ENCODE peak calls at places on chromosomes 13 and 19, in six cellular contexts. J, X, E, C, V and F are unnamed samples.

GRCh38 chr13:49220035-49220855 is at the start of gene MLNR:
- DNase-seq in V (no peak), J (peak), E (peak), C (no peak), X (no peak), F (peak)

GRCh38 chr13:36673838-36674326 is at the start of gene SERTM1:
- DNase-seq in C (no peak), V (no peak), E (peak), X (no peak), J (peak), F (peak)

GRCh38 chr19:39032164-39032918 is at the start of gene FBXO27:
- DNase-seq in E (peak), V (peak), C (no peak), X (peak), J (peak), F (peak)

GRCh38 chr19:2561895-2562294 is 86.0 kb downstream of the GADD45B start:
- DNase-seq in E (no peak), J (no peak), V (no peak), C (peak), X (no peak), F (no peak)

GRCh38 chr19:14363203-14364097 is 17.8 kb upstream of the ADGRE5 start:
- DNase-seq in V (peak), X (peak), J (peak), E (peak), C (no peak), F (peak)

GRCh38 chr19:31266731-31267130 is 82.5 kb downstream of the TSHZ3 start:
- DNase-seq in V (no peak), C (no peak), J (no peak), E (no peak), X (no peak), F (no peak)

GRCh38 chr13:109910131-109910530 is 123.7 kb upstream of the IRS2 start:
- DNase-seq in J (no peak), V (no peak), E (no peak), X (no peak), C (no peak), F (no peak)

GRCh38 chr19:32397736-32398135 is 7.8 kb upstream of the DPY19L3 start:
- DNase-seq in V (peak), J (no peak), C (no peak), X (no peak), E (no peak), F (no peak)

GRCh38 chr19:32829345-32829896 is 40.1 kb downstream of the SLC7A9 start:
- DNase-seq in V (no peak), J (no peak), X (no peak), C (no peak), E (no peak), F (no peak)

GRCh38 chr13:111857336-111857735 is 209.6 kb upstream of the SOX1 start:
- DNase-seq in V (no peak), X (no peak), E (no peak), J (no peak), C (no peak), F (no peak)

GRCh38 chr19:42254083-42254849 is 662 bp downstream of the ERF start:
- DNase-seq in V (peak), E (peak), J (peak), C (peak), X (no peak), F (peak)

GRCh38 chr13:112134150-112135075 is 67.5 kb downstream of the SOX1 start:
- DNase-seq in J (no peak), C (no peak), V (no peak), E (no peak), X (no peak), F (no peak)

GRCh38 chr13:30766957-30767603 is 31.7 kb downstream of the ALOX5AP start:
- DNase-seq in J (no peak), C (peak), E (no peak), V (no peak), X (no peak), F (no peak)

GRCh38 chr13:113404723-113405471 is 41.0 kb upstream of the GRTP1 start:
- DNase-seq in X (no peak), C (no peak), J (no peak), V (no peak), E (no peak), F (no peak)

GRCh38 chr19:32702010-32702409 is 10.4 kb downstream of the NUDT19 start:
- DNase-seq in J (no peak), V (no peak), E (no peak), C (no peak), X (no peak), F (peak)

GRCh38 chr13:67343777-67344176 is 113.6 kb upstream of the PCDH9 start:
- DNase-seq in J (no peak), C (no peak), X (no peak), V (peak), E (no peak), F (peak)

GRCh38 chr19:10819124-10820060 is 16.6 kb downstream of the TMED1 start:
- DNase-seq in X (no peak), C (no peak), J (no peak), V (no peak), E (no peak), F (no peak)

GRCh38 chr19:6465663-6466062 is 1.6 kb downstream of the CRB3 start:
- DNase-seq in X (no peak), E (no peak), J (no peak), V (no peak), C (no peak), F (no peak)

GRCh38 chr13:30872685-30873443 is 33.2 kb upstream of the MEDAG start:
- DNase-seq in J (peak), E (peak), C (no peak), X (no peak), V (no peak), F (peak)

GRCh38 chr13:105426454-105426853 is 1109.0 kb downstream of the EFNB2 start:
- DNase-seq in J (no peak), E (no peak), V (no peak), X (no peak), C (no peak), F (no peak)

GRCh38 chr19:46471116-46471733 is at the start of gene PNMA8A:
- DNase-seq in E (peak), J (peak), X (no peak), C (no peak), V (no peak), F (peak)

GRCh38 chr19:1468274-1469199 is 10.5 kb downstream of the C19orf25 start:
- DNase-seq in J (peak), C (peak), V (peak), X (no peak), E (no peak), F (no peak)

GRCh38 chr19:6536138-6536671 is 5.4 kb downstream of the TNFSF9 start:
- DNase-seq in V (peak), J (peak), C (peak), E (peak), X (peak), F (peak)

GRCh38 chr13:25699600-25699999 is 327.8 kb downstream of the ATP8A2 start:
- DNase-seq in J (no peak), V (no peak), E (no peak), C (no peak), X (no peak), F (no peak)

GRCh38 chr19:11092181-11092538 is 2.9 kb downstream of the LDLR start:
- DNase-seq in X (peak), J (no peak), V (peak), C (no peak), E (no peak), F (no peak)

GRCh38 chr19:7590256-7590655 is 5.4 kb upstream of the CAMSAP3 start:
- DNase-seq in E (no peak), V (peak), X (no peak), C (no peak), J (no peak), F (no peak)

GRCh38 chr13:25678398-25678797 is 306.6 kb downstream of the ATP8A2 start:
- DNase-seq in E (no peak), V (no peak), X (no peak), C (no peak), J (no peak), F (no peak)

GRCh38 chr13:70391678-70392077 is 283.4 kb upstream of the KLHL1 start:
- DNase-seq in C (no peak), X (no peak), V (peak), J (no peak), E (no peak), F (peak)

GRCh38 chr19:10773969-10774368 is 56.1 kb downstream of the DNM2 start:
- DNase-seq in J (no peak), X (no peak), C (peak), V (peak), E (no peak), F (no peak)

GRCh38 chr13:23966221-23966690 is 69.0 kb upstream of the C1QTNF9B start:
- DNase-seq in C (no peak), E (no peak), J (no peak), V (no peak), X (no peak), F (no peak)

GRCh38 chr13:23963947-23964346 is 66.6 kb upstream of the C1QTNF9B start:
- DNase-seq in V (peak), C (no peak), X (no peak), J (no peak), E (no peak), F (no peak)

GRCh38 chr13:23965346-23965745 is 68.0 kb upstream of the C1QTNF9B start:
- DNase-seq in V (no peak), E (no peak), J (no peak), X (no peak), C (no peak), F (no peak)

GRCh38 chr13:23966691-23967615 is 69.7 kb upstream of the C1QTNF9B start:
- DNase-seq in X (no peak), E (no peak), C (no peak), V (peak), J (no peak), F (no peak)

DNA sequence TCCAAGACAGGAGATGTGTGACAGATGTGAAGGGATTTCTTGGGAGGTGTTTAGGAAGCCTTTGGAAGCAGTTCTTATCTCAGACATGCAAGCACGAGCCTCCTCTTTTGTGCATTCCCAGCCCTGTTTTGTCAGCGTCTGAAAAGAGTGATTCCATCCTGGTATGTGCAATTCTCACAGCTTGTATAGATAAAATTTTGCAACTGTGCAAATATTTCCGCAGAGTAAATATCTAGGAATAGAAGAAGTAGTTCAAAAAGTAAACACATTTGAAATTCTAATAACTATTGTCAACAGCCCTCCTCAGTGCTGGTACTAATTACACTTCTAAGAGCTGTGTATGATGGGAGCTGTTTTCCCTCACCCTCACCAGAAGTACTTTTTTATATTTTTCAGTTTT is 72.4 kb upstream of the C1QTNF9B start:
- DNase-seq in C (no peak), V (no peak), X (no peak), J (no peak), E (no peak), F (no peak)
- TF ChIP-seq EZH2phosphoT487 in C (no peak), V (no peak), X (no peak), J (no peak), E (no peak), F (no peak)

DNA sequence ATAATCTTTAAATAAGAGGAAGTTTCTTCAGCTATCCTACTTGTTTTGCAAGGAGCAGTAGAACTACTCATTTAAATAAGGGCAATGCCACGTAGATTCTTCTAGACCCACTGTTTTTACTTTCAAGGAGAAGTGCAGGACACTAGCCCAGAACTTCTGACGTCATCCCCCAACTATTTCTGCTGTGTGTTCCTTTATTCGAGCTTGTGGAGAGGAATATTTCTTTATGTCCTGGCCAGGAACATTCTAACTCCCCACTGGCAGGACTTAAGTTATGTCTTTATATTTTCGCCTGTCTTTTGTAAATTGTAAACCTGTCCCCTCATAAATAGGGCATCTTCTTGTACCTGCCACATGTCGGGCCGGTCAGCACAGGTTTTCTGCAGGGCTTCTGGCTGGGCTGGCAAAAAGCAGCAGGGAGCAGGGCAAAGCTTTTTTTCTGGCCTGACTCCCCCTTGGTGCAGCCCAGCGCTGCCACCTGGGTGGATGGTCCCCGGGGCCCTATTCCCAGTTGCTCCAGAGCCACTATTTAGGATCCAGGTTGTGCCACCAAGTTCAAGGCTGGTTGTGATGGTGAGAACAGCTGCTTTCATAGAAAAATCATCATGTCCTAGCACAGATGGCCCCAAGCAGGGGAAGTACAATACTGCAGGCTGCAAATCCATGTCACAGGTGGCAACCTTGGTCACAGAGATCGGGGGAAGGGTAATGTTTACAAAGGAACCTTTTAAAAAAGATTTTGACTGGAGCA is 1.8 kb downstream of the MBNL2 start:
- DNase-seq in X (peak), V (peak), E (no peak), J (peak), C (peak), F (peak)
- TF ChIP-seq EZH2phosphoT487 in X (no peak), V (no peak), E (no peak), J (no peak), C (no peak), F (no peak)

DNA sequence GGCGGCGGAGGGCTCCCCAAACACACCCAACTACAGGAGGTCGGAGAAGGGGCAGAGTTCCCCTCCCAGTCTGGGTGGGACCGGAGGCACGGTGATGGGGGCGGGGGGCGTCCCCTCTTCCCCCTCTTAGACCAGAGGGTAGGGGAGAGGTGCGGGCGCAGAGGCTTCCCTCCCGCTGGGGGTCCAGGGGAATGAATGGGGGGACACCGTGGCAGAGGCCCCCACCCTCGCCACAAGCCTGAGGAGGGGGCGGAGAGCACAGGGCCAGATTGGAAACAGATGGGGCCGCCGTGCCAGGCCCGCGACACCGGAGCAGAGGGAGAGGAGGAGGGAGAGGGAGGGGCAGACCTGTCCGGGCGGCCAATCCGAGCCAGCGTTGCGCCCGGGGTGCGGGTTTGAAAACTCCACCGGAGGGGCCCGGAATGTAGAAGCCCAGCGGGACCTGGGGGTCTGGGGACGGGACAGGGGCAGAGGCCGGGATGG is 47.0 kb downstream of the PTPRS start:
- DNase-seq in C (no peak), J (peak), V (peak), X (no peak), E (peak), F (peak)
- TF ChIP-seq EZH2phosphoT487 in C (no peak), J (no peak), V (no peak), X (no peak), E (no peak), F (no peak)

GRCh38 chr19:40322951-40323615 is 25.1 kb downstream of the C19orf47 start:
- DNase-seq in V (no peak), E (no peak), C (no peak), J (no peak), X (no peak), F (no peak)
- TF ChIP-seq EZH2phosphoT487 in V (no peak), E (no peak), C (no peak), J (no peak), X (no peak), F (no peak)

GRCh38 chr19:28642787-28643186 is 570.2 kb downstream of the UQCRFS1 start:
- DNase-seq in X (no peak), V (no peak), C (no peak), J (no peak), E (no peak), F (no peak)

GRCh38 chr19:28643284-28643683 is 569.7 kb downstream of the UQCRFS1 start:
- DNase-seq in V (no peak), J (no peak), E (no peak), C (no peak), X (no peak), F (no peak)

GRCh38 chr19:28641395-28641794 is 571.6 kb downstream of the UQCRFS1 start:
- DNase-seq in E (no peak), X (no peak), C (no peak), V (no peak), J (no peak), F (peak)

GRCh38 chr19:28644261-28644660 is 568.7 kb downstream of the UQCRFS1 start:
- DNase-seq in E (no peak), X (no peak), J (no peak), C (no peak), V (no peak), F (no peak)

GRCh38 chr19:28646629-28647028 is 566.3 kb downstream of the UQCRFS1 start:
- DNase-seq in X (no peak), J (no peak), E (no peak), V (no peak), C (no peak), F (no peak)
- TF ChIP-seq EZH2phosphoT487 in X (no peak), J (no peak), E (no peak), V (no peak), C (no peak), F (no peak)

DNA sequence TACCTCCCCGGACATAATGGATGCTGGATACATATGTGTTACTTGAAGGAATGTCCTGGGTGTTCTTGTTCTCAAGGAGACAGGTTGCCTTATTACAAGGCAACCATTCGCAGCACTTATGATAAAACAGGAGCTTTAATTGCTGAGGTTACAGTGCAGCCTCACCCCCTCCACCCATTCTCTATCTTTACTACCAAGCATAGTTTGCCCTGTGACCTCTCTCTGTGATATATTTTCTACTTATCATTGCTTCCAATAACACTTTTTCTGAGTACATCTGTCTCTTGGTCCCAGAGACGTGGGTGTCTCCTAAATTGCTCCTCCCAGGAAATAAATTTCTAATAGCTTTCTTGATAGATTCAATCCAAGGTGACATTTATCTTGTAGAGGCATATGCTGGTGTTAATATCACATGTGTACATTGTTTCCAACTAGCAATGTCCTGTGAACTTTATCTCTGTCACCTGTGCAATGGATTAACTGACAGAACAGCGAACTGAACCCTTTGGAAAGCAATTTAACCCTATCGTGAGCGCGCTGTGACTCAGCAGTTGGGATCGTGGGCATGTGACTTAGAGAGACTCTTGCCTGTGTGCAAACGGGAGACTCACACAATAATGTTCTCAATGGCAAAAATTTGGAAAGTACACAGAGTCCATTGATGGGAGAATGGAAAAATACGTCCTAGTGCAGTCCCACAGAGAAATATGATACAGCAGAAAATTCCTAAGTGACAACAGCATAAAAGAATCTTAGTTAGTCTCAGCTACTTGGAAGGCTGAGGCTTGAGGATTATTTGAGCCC is 6.9 kb upstream of the MAP2K2 start:
- DNase-seq in V (peak), X (peak), C (no peak), J (no peak), E (no peak), F (no peak)
- TF ChIP-seq EZH2phosphoT487 in V (no peak), X (no peak), C (no peak), J (no peak), E (no peak), F (no peak)

GRCh38 chr13:53150568-53150967 is 122.0 kb downstream of the OLFM4 start:
- DNase-seq in E (no peak), V (no peak), C (no peak), X (no peak), J (no peak), F (no peak)
- TF ChIP-seq EZH2phosphoT487 in E (no peak), V (no peak), C (no peak), X (no peak), J (no peak), F (no peak)

GRCh38 chr13:40533072-40533471 is 133.4 kb downstream of the FOXO1 start:
- DNase-seq in C (no peak), J (no peak), E (no peak), X (no peak), V (no peak), F (no peak)

GRCh38 chr13:40536443-40537113 is 129.9 kb downstream of the FOXO1 start:
- DNase-seq in X (no peak), E (no peak), J (no peak), V (peak), C (peak), F (no peak)

GRCh38 chr13:40535345-40535836 is 131.1 kb downstream of the FOXO1 start:
- DNase-seq in X (no peak), C (no peak), E (no peak), V (no peak), J (no peak), F (no peak)

GRCh38 chr13:40537146-40537895 is 129.1 kb downstream of the FOXO1 start:
- DNase-seq in V (no peak), C (no peak), E (no peak), J (peak), X (no peak), F (no peak)

DNA sequence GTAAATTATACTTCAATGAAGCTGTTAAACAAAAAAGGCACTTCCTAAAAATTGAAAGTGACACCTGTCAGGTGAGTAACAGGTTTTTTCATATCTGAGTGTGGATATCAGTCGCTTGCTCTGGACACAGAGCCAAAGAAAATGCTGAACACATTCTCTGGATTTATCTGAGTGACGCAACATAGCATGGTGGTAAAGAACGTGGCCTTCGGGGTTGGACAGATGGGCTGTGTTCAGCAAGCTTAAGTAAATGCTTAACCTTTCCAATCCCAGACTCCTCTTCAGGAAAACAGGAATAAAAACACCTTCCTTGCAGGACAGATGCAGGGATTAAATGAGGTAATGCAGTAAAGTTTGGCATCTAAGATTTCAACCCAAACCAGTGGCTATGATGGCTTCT is 132.0 kb downstream of the FOXO1 start:
- DNase-seq in E (no peak), X (no peak), J (no peak), V (no peak), C (no peak), F (no peak)
- TF ChIP-seq EZH2phosphoT487 in E (no peak), X (no peak), J (no peak), V (no peak), C (no peak), F (no peak)